ENCODE peak calls at places on chromosome 6, in seven cellular contexts. V, W, O, G, T, E and H are unnamed samples.

GRCh38 chr6:33064723-33065122 is 8.7 kb downstream of the HLA-DPA1 start:
- DNase-seq in G (no peak), T (no peak), O (no peak), E (no peak), V (no peak), W (no peak), H (no peak)

GRCh38 chr6:125790403-125791150 is at the start of gene NCOA7:
- DNase-seq in V (peak), W (peak), O (peak), E (peak), T (peak), G (peak), H (no peak)

GRCh38 chr6:159761135-159761872 is 541 bp upstream of the ACAT2 start:
- DNase-seq in O (peak), W (peak), G (peak), V (peak), T (peak), E (no peak), H (no peak)

GRCh38 chr6:158042245-158042798 is 60.7 kb downstream of the SYNJ2 start:
- DNase-seq in T (peak), G (peak), V (peak), W (no peak), E (peak), O (no peak), H (no peak)

GRCh38 chr6:146965110-146965689 is 239.0 kb upstream of the STXBP5 start:
- DNase-seq in V (no peak), E (no peak), G (no peak), W (no peak), T (no peak), O (no peak), H (no peak)

GRCh38 chr6:157471895-157472686 is 91.1 kb downstream of the ZDHHC14 start:
- DNase-seq in O (no peak), V (no peak), W (no peak), G (no peak), E (no peak), T (no peak), H (no peak)

GRCh38 chr6:75602897-75603395 is 1.3 kb downstream of the SENP6 start:
- DNase-seq in O (no peak), G (no peak), T (peak), V (no peak), E (no peak), W (no peak), H (no peak)

GRCh38 chr6:75481394-75481793 is 12.2 kb downstream of the FILIP1 start:
- DNase-seq in T (peak), O (no peak), E (peak), W (no peak), G (no peak), V (no peak), H (no peak)

GRCh38 chr6:154653853-154654252 is 79.4 kb upstream of the SCAF8 start:
- DNase-seq in W (no peak), E (peak), G (no peak), O (peak), V (no peak), T (peak), H (peak)

GRCh38 chr6:14713008-14713452 is 532.8 kb upstream of the JARID2 start:
- DNase-seq in W (no peak), V (no peak), G (no peak), E (peak), O (peak), T (peak), H (no peak)

GRCh38 chr6:21144928-21145327 is 448.6 kb upstream of the SOX4 start:
- DNase-seq in W (no peak), E (no peak), O (no peak), V (no peak), T (no peak), G (no peak), H (no peak)

GRCh38 chr6:6659600-6660327 is 71.2 kb downstream of the LY86 start:
- DNase-seq in T (no peak), E (no peak), W (no peak), G (no peak), O (peak), V (no peak), H (no peak)
- TF ChIP-seq CTCF in T (no peak), E (no peak), W (no peak), G (no peak), O (no peak), V (no peak), H (no peak)

GRCh38 chr6:122770835-122771601 is 8.5 kb upstream of the FABP7 start:
- DNase-seq in G (no peak), O (no peak), T (no peak), E (no peak), V (no peak), W (peak), H (no peak)
- TF ChIP-seq CTCF in G (peak), O (no peak), T (no peak), E (no peak), V (no peak), W (peak), H (peak)

GRCh38 chr6:105317607-105318533 is 85.0 kb downstream of the PREP start:
- DNase-seq in E (no peak), W (peak), T (no peak), G (no peak), V (no peak), O (no peak), H (no peak)
- TF ChIP-seq CTCF in E (peak), W (peak), T (no peak), G (peak), V (peak), O (no peak), H (peak)

GRCh38 chr6:55131616-55132015 is 42.7 kb upstream of the HCRTR2 start:
- DNase-seq in T (no peak), E (no peak), G (no peak), V (no peak), W (no peak), O (no peak), H (no peak)

DNA sequence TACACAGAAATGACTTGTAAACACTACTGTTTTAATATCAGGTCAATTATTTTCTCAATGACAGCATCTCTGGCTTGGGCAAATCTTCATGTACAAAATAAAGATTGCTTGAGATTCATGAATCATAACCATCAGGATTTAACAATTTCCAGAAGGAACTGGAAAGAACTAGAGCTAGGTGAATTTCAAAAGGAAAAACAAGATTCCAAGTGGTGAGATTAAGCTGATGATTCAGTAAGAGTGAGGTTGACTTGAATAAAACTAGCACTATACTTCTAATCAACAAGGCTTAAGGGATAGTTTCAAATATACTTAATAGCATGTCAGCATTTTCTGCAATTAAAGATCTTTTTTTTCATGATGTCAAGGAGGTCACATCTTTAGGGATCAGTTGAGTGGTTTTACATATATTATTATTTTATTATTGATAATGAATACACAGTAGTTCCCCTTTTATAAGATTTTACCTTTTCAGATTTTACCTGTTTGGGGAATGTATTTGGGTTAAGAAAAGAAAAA is 43.5 kb upstream of the HCRTR2 start:
- DNase-seq in O (no peak), W (no peak), G (no peak), E (no peak), T (no peak), V (no peak), H (no peak)
- TF ChIP-seq CTCF in O (no peak), W (no peak), G (no peak), E (no peak), T (no peak), V (no peak), H (no peak)

GRCh38 chr6:143096403-143096802 is 35.7 kb downstream of the AIG1 start:
- DNase-seq in G (no peak), T (no peak), O (no peak), W (no peak), V (no peak), E (no peak), H (no peak)

GRCh38 chr6:143092768-143093167 is 32.1 kb downstream of the AIG1 start:
- DNase-seq in O (no peak), E (no peak), T (no peak), W (no peak), G (no peak), V (no peak), H (no peak)

GRCh38 chr6:143090314-143091044 is 29.8 kb downstream of the AIG1 start:
- DNase-seq in W (no peak), G (no peak), O (no peak), T (no peak), E (no peak), V (no peak), H (no peak)

GRCh38 chr6:143097224-143097795 is 36.6 kb downstream of the AIG1 start:
- DNase-seq in O (no peak), G (no peak), W (no peak), T (no peak), E (no peak), V (no peak), H (no peak)

DNA sequence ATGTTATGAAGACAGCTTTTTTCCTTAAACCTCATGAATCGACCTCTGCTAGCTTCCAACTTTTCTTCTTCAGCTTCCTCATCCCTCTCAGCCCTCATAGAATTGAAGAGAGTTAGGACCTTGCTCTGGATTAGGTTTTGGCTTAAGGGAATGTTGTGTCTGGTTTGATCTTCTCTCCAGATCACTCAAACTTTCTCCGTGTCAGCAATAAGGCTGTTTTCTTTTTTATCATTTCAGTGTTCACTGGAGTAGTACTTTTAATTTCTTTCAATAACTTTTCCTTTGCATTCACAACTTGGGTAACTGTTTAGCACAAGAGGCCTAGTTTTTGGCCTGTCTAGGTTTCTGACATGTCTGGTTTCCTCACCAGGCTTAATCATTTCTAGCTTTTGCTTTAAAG is 32.6 kb downstream of the AIG1 start:
- DNase-seq in V (no peak), T (no peak), E (no peak), G (no peak), W (no peak), O (no peak), H (no peak)
- TF ChIP-seq CTCF in V (no peak), T (no peak), E (no peak), G (no peak), W (no peak), O (no peak), H (no peak)

GRCh38 chr6:45069091-45069490 is 259.0 kb upstream of the RUNX2 start:
- DNase-seq in W (no peak), O (no peak), E (no peak), G (no peak), T (no peak), V (no peak), H (no peak)
- TF ChIP-seq CTCF in W (no peak), O (no peak), E (no peak), G (no peak), T (no peak), V (no peak), H (no peak)

GRCh38 chr6:143279385-143279784 is 171.1 kb downstream of the ADAT2 start:
- DNase-seq in V (no peak), O (no peak), G (no peak), T (peak), E (no peak), W (peak), H (no peak)
- TF ChIP-seq CTCF in V (no peak), O (no peak), G (no peak), T (peak), E (peak), W (peak), H (peak)